ENCODE peak calls at places on chromosomes 3 and 15, in four cellular contexts. Y, S, X and R are unnamed samples.

GRCh38 chr3:56800373-56801150 is 1.2 kb downstream of the ARHGEF3 start:
- DNase-seq in Y (no peak), S (no peak), X (no peak), R (no peak)

GRCh38 chr15:29736745-29737023 is 85.6 kb downstream of the TJP1 start:
- DNase-seq in Y (peak; percentile 57), S (no peak), X (peak; percentile 29), R (peak; percentile 28)

GRCh38 chr3:187979543-187979942 is 174.4 kb upstream of the LPP start:
- DNase-seq in Y (no peak), S (no peak), X (no peak), R (no peak)

GRCh38 chr3:65439641-65440040 is 599.1 kb downstream of the MAGI1 start:
- DNase-seq in Y (peak; percentile 73), S (peak; percentile 44), X (peak; percentile 47), R (peak; percentile 85)

GRCh38 chr3:53195602-53196574 is 34.9 kb downstream of the PRKCD start:
- DNase-seq in Y (peak; percentile 46), S (peak; percentile 62), X (no peak), R (peak; percentile 47)

GRCh38 chr3:46465196-46465520 is 453 bp upstream of the LTF start:
- DNase-seq in Y (no peak), S (no peak), X (no peak), R (no peak)

GRCh38 chr15:68330911-68331310 is 53.4 kb downstream of the FEM1B start:
- DNase-seq in Y (no peak), S (no peak), X (no peak), R (no peak)

GRCh38 chr3:8205876-8206275 is 295.7 kb upstream of the LMCD1 start:
- DNase-seq in Y (no peak), S (no peak), X (no peak), R (no peak)

GRCh38 chr15:91128028-91128427 is 28.0 kb downstream of the SV2B start:
- DNase-seq in Y (no peak), S (no peak), X (no peak), R (no peak)

GRCh38 chr15:92693922-92694331 is 38.4 kb upstream of the FAM174B start:
- DNase-seq in Y (peak; percentile 27), S (no peak), X (peak; percentile 31), R (peak; percentile 50)

GRCh38 chr15:30885814-30886213 is 17.9 kb upstream of the FAN1 start:
- DNase-seq in Y (peak; percentile 49), S (no peak), X (no peak), R (peak; percentile 20)

GRCh38 chr3:133943639-133944131 is 48.0 kb upstream of the RAB6B start:
- DNase-seq in Y (peak; percentile 88), S (no peak), X (peak; percentile 87), R (peak; percentile 98)

GRCh38 chr3:125194849-125195601 is 17.5 kb downstream of the SLC12A8 start:
- DNase-seq in Y (peak; percentile 89), S (no peak), X (peak; percentile 57), R (peak; percentile 96)

GRCh38 chr3:154795582-154795981 is 284.5 kb upstream of the MME start:
- DNase-seq in Y (peak; percentile 98), S (no peak), X (peak; percentile 96), R (peak; percentile 94)

GRCh38 chr15:70142322-70143191 is 44.8 kb upstream of the TLE3 start:
- DNase-seq in Y (peak; percentile 56), S (peak; percentile 67), X (peak; percentile 93), R (peak; percentile 92)

GRCh38 chr15:66698318-66698961 is 3.6 kb upstream of the SMAD6 start:
- DNase-seq in Y (peak; percentile 81), S (peak; percentile 73), X (peak; percentile 62), R (peak; percentile 72)

GRCh38 chr3:56835626-56836025 is 33.9 kb upstream of the ARHGEF3 start:
- DNase-seq in Y (peak; percentile 31), S (no peak), X (no peak), R (peak; percentile 23)

GRCh38 chr3:69271098-69271497 is 114.8 kb downstream of the FRMD4B start:
- DNase-seq in Y (no peak), S (no peak), X (no peak), R (no peak)

GRCh38 chr15:64232400-64232799 is 69.6 kb upstream of the PPIB start:
- DNase-seq in Y (peak; percentile 81), S (no peak), X (peak; percentile 56), R (peak; percentile 38)

GRCh38 chr15:95590533-95591044 is 739.9 kb upstream of the NR2F2 start:
- DNase-seq in Y (peak; percentile 13), S (no peak), X (no peak), R (peak; percentile 14)

GRCh38 chr3:83843716-83844115 is 1115.1 kb upstream of the CADM2 start:
- DNase-seq in Y (no peak), S (no peak), X (no peak), R (peak; percentile 19)

GRCh38 chr3:161939919-161940693 is 443.5 kb downstream of the OTOL1 start:
- DNase-seq in Y (no peak), S (no peak), X (no peak), R (peak; percentile 26)

GRCh38 chr3:140499114-140499757 is 178.6 kb upstream of the TRIM42 start:
- DNase-seq in Y (peak; percentile 1), S (no peak), X (no peak), R (peak; percentile 57)

GRCh38 chr3:19348500-19348899 is 200.2 kb downstream of the KCNH8 start:
- DNase-seq in Y (no peak), S (no peak), X (no peak), R (no peak)

GRCh38 chr15:90774731-90775521 is 57.8 kb downstream of the BLM start:
- DNase-seq in Y (peak; percentile 86), S (no peak), X (peak; percentile 64), R (peak; percentile 62)

GRCh38 chr15:94322141-94322540 is 90.8 kb downstream of the MCTP2 start:
- DNase-seq in Y (peak; percentile 19), S (no peak), X (no peak), R (peak; percentile 11)

GRCh38 chr3:105137911-105138310 is 228.8 kb upstream of the ALCAM start:
- DNase-seq in Y (peak; percentile 44), S (no peak), X (no peak), R (peak; percentile 24)

GRCh38 chr15:35271371-35272043 is 186.4 kb upstream of the NANOGP8 start:
- DNase-seq in Y (peak; percentile 36), S (no peak), X (peak; percentile 15), R (peak; percentile 65)